ENCODE peak calls at places on chromosome 1, in five cellular contexts. J, Y, U, V and D are unnamed samples.

GRCh38 chr1:203907901-203908300 is 46.5 kb downstream of the SNRPE start:
- DNase-seq in J (no peak), Y (no peak), U (no peak), V (no peak), D (no peak)

GRCh38 chr1:85581802-85582686 is 1.5 kb downstream of the CCN1 start:
- DNase-seq in J (no peak), Y (peak), U (no peak), V (no peak), D (peak)

GRCh38 chr1:154352581-154353459 is 27.5 kb downstream of the ATP8B2 start:
- DNase-seq in J (no peak), Y (peak), U (peak), V (peak), D (no peak)

GRCh38 chr1:201511925-201512539 is 5.1 kb upstream of the CSRP1 start:
- DNase-seq in J (no peak), Y (peak), U (no peak), V (no peak), D (no peak)

GRCh38 chr1:98344726-98345125 is 316.8 kb upstream of the SNX7 start:
- DNase-seq in J (peak), Y (no peak), U (no peak), V (no peak), D (no peak)

GRCh38 chr1:174872615-174873058 is 127.1 kb upstream of the CACYBP start:
- DNase-seq in J (no peak), Y (no peak), U (no peak), V (no peak), D (no peak)

GRCh38 chr1:90223401-90223800 is 228.5 kb downstream of the ZNF326 start:
- DNase-seq in J (no peak), Y (no peak), U (no peak), V (no peak), D (no peak)

GRCh38 chr1:53140451-53140850 is 2.0 kb downstream of the SLC1A7 start:
- DNase-seq in J (no peak), Y (no peak), U (no peak), V (no peak), D (no peak)

GRCh38 chr1:117836069-117836468 is 93.4 kb downstream of the GDAP2 start:
- DNase-seq in J (no peak), Y (no peak), U (no peak), V (no peak), D (no peak)

GRCh38 chr1:112247036-112247597 is 148.9 kb upstream of the CTTNBP2NL start:
- DNase-seq in J (no peak), Y (no peak), U (no peak), V (no peak), D (no peak)

GRCh38 chr1:213060836-213061235 is 9.8 kb downstream of the RPS6KC1 start:
- DNase-seq in J (no peak), Y (no peak), U (no peak), V (no peak), D (no peak)

GRCh38 chr1:21764615-21765423 is 18.1 kb downstream of the USP48 start:
- DNase-seq in J (peak), Y (no peak), U (peak), V (peak), D (peak)

GRCh38 chr1:55986003-55986402 is 593.4 kb downstream of the PLPP3 start:
- DNase-seq in J (no peak), Y (no peak), U (no peak), V (no peak), D (no peak)

GRCh38 chr1:21672478-21673276 is 3.5 kb upstream of the RAP1GAP start:
- DNase-seq in J (no peak), Y (no peak), U (no peak), V (no peak), D (no peak)

GRCh38 chr1:203367051-203367450 is 16.1 kb upstream of the FMOD start:
- DNase-seq in J (no peak), Y (no peak), U (no peak), V (no peak), D (no peak)

GRCh38 chr1:150272379-150272840 is at the start of gene C1orf54:
- DNase-seq in J (no peak), Y (no peak), U (no peak), V (no peak), D (no peak)

GRCh38 chr1:198749279-198749678 is 110.4 kb downstream of the PTPRC start:
- DNase-seq in J (no peak), Y (no peak), U (no peak), V (no peak), D (no peak)

GRCh38 chr1:228410015-228410414 is 3.4 kb upstream of the TRIM11 start:
- DNase-seq in J (no peak), Y (no peak), U (no peak), V (no peak), D (no peak)